ENCODE peak calls at places on chromosomes 1 and 21, in nine cellular contexts. K is choroid plexus epithelial cell, Y is GM23338, L is cardiac fibroblast, R is breast epithelium, J is upper lobe of right lung, Z is fibroblast of mammary gland, D is IMR-90, N is left ventricle myocardium inferior. G is an unnamed sample.

GRCh38 chr1:169858467-169858866 is 35.2 kb downstream of the SCYL3 start:
- DNase-seq in K (peak), Y (no peak), L (no peak), R (no peak), J (no peak), Z (peak), D (peak), N (no peak), G (peak)

GRCh38 chr1:5978452-5978851 is 13.8 kb downstream of the NPHP4 start:
- DNase-seq in K (no peak), Y (no peak), L (no peak), R (peak), J (peak), Z (no peak), D (peak), N (no peak), G (no peak)

GRCh38 chr1:121519042-121519755 is 334.4 kb downstream of the SRGAP2C start:
- DNase-seq in K (peak), Y (peak), L (peak), R (no peak), J (peak), Z (no peak), D (no peak), N (peak), G (no peak)

GRCh38 chr1:20248954-20249612 is 41.6 kb upstream of the VWA5B1 start:
- DNase-seq in K (no peak), Y (no peak), L (no peak), R (no peak), J (no peak), Z (no peak), D (no peak), N (no peak), G (no peak)

GRCh38 chr1:234149217-234149616 is 224.0 kb upstream of the COA6 start:
- DNase-seq in K (no peak), Y (no peak), L (no peak), R (no peak), J (no peak), Z (peak), D (peak), N (no peak), G (no peak)

GRCh38 chr1:59520194-59520593 is 223.3 kb downstream of the FGGY start:
- DNase-seq in K (peak), Y (no peak), L (peak), R (no peak), J (no peak), Z (peak), D (peak), N (no peak), G (no peak)

GRCh38 chr21:21188513-21189188 is 190.4 kb downstream of the NCAM2 start:
- DNase-seq in K (peak), Y (no peak), L (peak), R (no peak), J (no peak), Z (peak), D (no peak), N (no peak), G (peak)

GRCh38 chr21:41825881-41826280 is 53.3 kb downstream of the PRDM15 start:
- DNase-seq in K (no peak), Y (no peak), L (no peak), R (no peak), J (no peak), Z (no peak), D (no peak), N (no peak), G (no peak)

GRCh38 chr21:36994501-36995189 is 11.9 kb upstream of the RIPPLY3 start:
- DNase-seq in K (peak), Y (peak), L (no peak), R (no peak), J (no peak), Z (no peak), D (no peak), N (no peak), G (no peak)

GRCh38 chr1:166827426-166827825 is 11.8 kb upstream of the POGK start:
- DNase-seq in K (no peak), Y (no peak), L (no peak), R (no peak), J (no peak), Z (no peak), D (no peak), N (no peak), G (no peak)

GRCh38 chr1:108117908-108118902 is 81.9 kb downstream of the SLC25A24 start:
- DNase-seq in K (peak), Y (no peak), L (peak), R (no peak), J (no peak), Z (no peak), D (peak), N (no peak), G (peak)

GRCh38 chr1:32246888-32247273 is at the start of gene FAM167B:
- DNase-seq in K (peak), Y (no peak), L (peak), R (no peak), J (no peak), Z (peak), D (peak), N (peak), G (no peak)

GRCh38 chr1:207620573-207620893 is 24.4 kb upstream of the CR1L start:
- DNase-seq in K (no peak), Y (no peak), L (no peak), R (no peak), J (no peak), Z (no peak), D (no peak), N (no peak), G (no peak)
- H3K4me3 ChIP-seq in K (no peak), Y (no peak), L (no peak), R (no peak), J (no peak), Z (no peak), D (no peak), N (no peak), G (no peak)

GRCh38 chr1:115465802-115466363 is 127.8 kb upstream of the NGF start:
- DNase-seq in K (no peak), Y (no peak), L (no peak), R (no peak), J (no peak), Z (no peak), D (no peak), N (no peak), G (no peak)

GRCh38 chr1:115461526-115461925 is 123.5 kb upstream of the NGF start:
- DNase-seq in K (no peak), Y (no peak), L (no peak), R (no peak), J (no peak), Z (no peak), D (no peak), N (no peak), G (no peak)

GRCh38 chr1:115462677-115463076 is 124.6 kb upstream of the NGF start:
- DNase-seq in K (no peak), Y (no peak), L (no peak), R (no peak), J (no peak), Z (no peak), D (no peak), N (no peak), G (no peak)

GRCh38 chr1:115466433-115466832 is 128.4 kb upstream of the NGF start:
- DNase-seq in K (peak), Y (peak), L (peak), R (no peak), J (no peak), Z (no peak), D (no peak), N (no peak), G (no peak)

DNA sequence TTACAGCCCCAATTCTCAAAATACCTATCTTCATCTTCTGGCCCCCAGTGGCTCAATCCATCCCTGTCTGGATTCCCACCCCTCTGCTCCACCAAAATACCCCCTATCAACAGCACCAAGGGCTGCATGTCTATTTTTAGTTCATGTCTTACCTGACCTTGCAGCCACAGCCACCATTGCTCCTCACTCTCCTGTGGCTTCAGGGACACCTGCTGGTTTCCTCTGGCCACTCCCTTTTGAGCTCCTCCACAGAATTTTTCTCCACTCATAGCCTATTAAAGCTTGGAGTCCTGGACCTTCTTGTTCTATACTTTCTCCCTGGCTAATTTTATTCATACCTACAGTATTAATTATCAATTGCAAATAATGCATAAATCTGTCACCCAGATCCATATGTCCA is 125.3 kb upstream of the NGF start:
- DNase-seq in K (peak), Y (no peak), L (no peak), R (no peak), J (no peak), Z (no peak), D (no peak), N (no peak), G (no peak)
- TF ChIP-seq CTCF in K (peak), Y (peak), L (no peak), R (no peak), J (no peak), Z (no peak), D (peak), N (peak), G (no peak)

GRCh38 chr1:43990271-43991199 is 864 bp upstream of the CCDC24 start:
- DNase-seq in K (no peak), Y (no peak), L (no peak), R (no peak), J (no peak), Z (no peak), D (no peak), N (no peak), G (no peak)
- H3K4me3 ChIP-seq in K (peak), Y (peak), L (peak), R (peak), J (peak), Z (peak), D (peak), N (peak), G (peak)

GRCh38 chr1:183019860-183020259 is 3.4 kb upstream of the LAMC1 start:
- DNase-seq in K (peak), Y (peak), L (peak), R (no peak), J (no peak), Z (peak), D (peak), N (no peak), G (peak)
- TF ChIP-seq CTCF in K (peak), Y (peak), L (peak), R (no peak), J (no peak), Z (peak), D (peak), N (peak), G (peak)

DNA sequence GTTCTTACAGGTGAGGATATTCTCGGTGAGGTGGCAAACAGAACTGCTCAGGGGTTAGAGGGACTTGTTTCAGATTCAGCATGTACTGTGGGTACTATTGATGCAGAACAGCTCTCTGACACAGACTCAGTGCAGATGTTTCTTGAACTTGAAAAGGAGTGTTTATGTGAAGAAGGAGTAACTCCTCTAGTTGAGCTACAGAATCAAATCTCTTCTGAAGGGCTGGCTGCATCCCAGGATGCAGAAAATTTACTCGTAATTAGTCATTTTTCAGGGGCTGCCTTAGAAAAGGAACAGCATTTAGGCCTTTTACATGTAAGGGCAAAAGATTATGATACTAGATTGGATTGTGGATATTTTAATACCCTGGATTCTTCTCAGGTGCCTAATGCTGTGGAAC is 79.9 kb upstream of the BMP8A start:
- DNase-seq in K (no peak), Y (no peak), L (no peak), R (no peak), J (no peak), Z (no peak), D (peak), N (no peak), G (no peak)
- H3K4me3 ChIP-seq in K (peak), Y (peak), L (peak), R (peak), J (peak), Z (peak), D (peak), N (peak), G (peak)

GRCh38 chr21:44455524-44456206 is 355 bp downstream of the LRRC3 start:
- DNase-seq in K (peak), Y (peak), L (peak), R (no peak), J (peak), Z (peak), D (no peak), N (peak), G (no peak)
- TF ChIP-seq CTCF in K (no peak), Y (peak), L (no peak), R (no peak), J (peak), Z (no peak), D (no peak), N (peak), G (no peak)

DNA sequence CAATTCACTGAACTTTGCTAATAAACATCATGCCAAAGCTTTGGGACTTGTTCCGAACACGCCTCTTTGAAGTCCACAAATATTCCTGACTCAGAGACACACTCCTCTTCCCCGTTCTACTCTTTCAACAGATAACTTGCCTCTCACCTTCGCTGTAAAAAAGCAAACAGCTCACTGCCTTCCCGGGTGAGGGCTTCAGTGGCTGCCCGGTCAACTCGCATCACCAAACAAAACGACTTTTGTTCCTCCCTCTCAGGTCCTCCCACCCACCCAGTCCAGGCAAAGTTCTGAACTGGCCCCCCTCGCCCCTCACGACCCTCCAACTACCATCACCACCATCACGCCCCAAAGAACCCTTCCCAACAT is 532 bp upstream of the CCN1 start:
- DNase-seq in K (peak), Y (peak), L (peak), R (no peak), J (no peak), Z (peak), D (peak), N (no peak), G (peak)
- H3K4me3 ChIP-seq in K (peak), Y (peak), L (peak), R (peak), J (peak), Z (peak), D (peak), N (peak), G (peak)

GRCh38 chr1:18464665-18465050 is 16.1 kb upstream of the KLHDC7A start:
- DNase-seq in K (no peak), Y (no peak), L (no peak), R (peak), J (no peak), Z (no peak), D (no peak), N (no peak), G (no peak)
- TF ChIP-seq CTCF in K (no peak), Y (no peak), L (no peak), R (no peak), J (no peak), Z (no peak), D (no peak), N (no peak), G (no peak)

DNA sequence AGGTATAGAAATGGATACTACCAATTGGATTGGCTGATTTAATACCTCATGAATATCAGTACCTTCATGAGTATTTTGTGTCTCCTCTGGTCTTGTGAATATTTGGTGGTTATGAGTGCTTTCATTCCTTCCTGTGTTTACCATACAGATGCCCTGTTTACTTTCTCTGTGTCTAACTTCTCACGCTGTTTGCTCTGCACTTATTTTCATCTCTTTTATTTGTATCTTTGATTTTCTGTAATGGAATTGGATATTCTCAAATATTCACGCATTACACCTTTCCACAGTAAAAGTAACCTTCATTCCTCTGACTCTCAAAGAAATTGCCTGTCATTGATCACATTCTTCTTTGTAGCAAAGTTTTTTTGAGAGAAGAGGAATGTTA is 16.8 kb downstream of the CNST start:
- DNase-seq in K (no peak), Y (no peak), L (no peak), R (no peak), J (no peak), Z (no peak), D (no peak), N (no peak), G (no peak)
- H3K4me3 ChIP-seq in K (no peak), Y (no peak), L (no peak), R (no peak), J (no peak), Z (no peak), D (no peak), N (no peak), G (no peak)

G was measured in astrocyte of the cerebellum.